ENCODE peak calls at places on chromosomes 11 and 22, in five cellular contexts. T is heart left ventricle, O is IMR-90, R is tibial nerve, U is prostate gland. M is an unnamed sample.

GRCh38 chr11:79101736-79102135 is 339.1 kb downstream of the TENM4 start:
- DNase-seq in T (no peak), O (no peak), U (peak; percentile 49), R (no peak), M (no peak)

GRCh38 chr11:36288442-36289225 is 590 bp downstream of the COMMD9 start:
- DNase-seq in U (no peak), O (no peak), T (no peak), R (no peak), M (no peak)

GRCh38 chr22:44831885-44832284 is 79.5 kb downstream of the ARHGAP8 start:
- DNase-seq in U (no peak), R (no peak), T (no peak), O (no peak), M (no peak)

GRCh38 chr22:25475554-25476022 is 88.9 kb upstream of the GRK3 start:
- DNase-seq in O (peak; percentile 72), U (peak; percentile 51), R (no peak), T (peak; percentile 47), M (no peak)

GRCh38 chr11:46134540-46134939 is 13.3 kb upstream of the PHF21A start:
- DNase-seq in R (no peak), T (no peak), O (no peak), U (no peak), M (no peak)

GRCh38 chr22:30870451-30871345 is 97.9 kb downstream of the MORC2 start:
- DNase-seq in T (no peak), R (no peak), O (no peak), U (no peak), M (peak; percentile 3)

GRCh38 chr11:24747275-24748251 is 250.7 kb downstream of the LUZP2 start:
- DNase-seq in O (no peak), R (no peak), T (no peak), U (no peak), M (no peak)

GRCh38 chr11:122319842-122320555 is 204.0 kb upstream of the BLID start:
- DNase-seq in T (no peak), R (no peak), O (no peak), U (no peak), M (no peak)

GRCh38 chr22:39284142-39284980 is 35.1 kb downstream of the RPL3 start:
- DNase-seq in T (no peak), U (no peak), R (no peak), O (no peak), M (no peak)

GRCh38 chr11:26947904-26948639 is 45.8 kb upstream of the FIBIN start:
- DNase-seq in R (no peak), T (no peak), U (no peak), O (peak; percentile 23), M (no peak)

GRCh38 chr11:9838961-9839360 is 175.1 kb downstream of the SWAP70 start:
- DNase-seq in T (no peak), R (no peak), U (peak; percentile 30), O (no peak), M (no peak)

GRCh38 chr11:126636911-126637799 is 281.7 kb downstream of the ST3GAL4 start:
- DNase-seq in U (no peak), R (no peak), T (no peak), O (peak; percentile 85), M (no peak)

GRCh38 chr11:44564653-44565007 is 833 bp upstream of the CD82 start:
- DNase-seq in O (peak; percentile 84), R (peak; percentile 73), U (peak; percentile 92), T (peak; percentile 74), M (peak; percentile 91)

GRCh38 chr11:62439785-62440602 is 21.2 kb downstream of the SCGB1A1 start:
- DNase-seq in U (no peak), O (peak; percentile 77), R (peak; percentile 67), T (peak; percentile 70), M (no peak)

GRCh38 chr11:120601566-120601965 is 90.0 kb downstream of the GRIK4 start:
- DNase-seq in U (no peak), T (no peak), R (no peak), O (peak; percentile 55), M (no peak)

GRCh38 chr11:77269484-77270123 is 31.9 kb downstream of the GDPD4 start:
- DNase-seq in U (no peak), O (peak; percentile 65), R (no peak), T (no peak), M (no peak)

GRCh38 chr11:32437406-32438345 is 2.3 kb upstream of the WT1 start:
- DNase-seq in U (no peak), O (no peak), T (no peak), R (no peak), M (no peak)

GRCh38 chr22:49239264-49240015 is 588.2 kb downstream of the BRD1 start:
- DNase-seq in T (no peak), O (no peak), U (no peak), R (no peak), M (no peak)

GRCh38 chr22:19536564-19536963 is 12.4 kb upstream of the CLDN5 start:
- DNase-seq in O (no peak), R (no peak), T (no peak), U (no peak), M (no peak)

GRCh38 chr11:17921620-17922473 is 91.0 kb downstream of the SERGEF start:
- DNase-seq in O (peak; percentile 36), T (no peak), U (no peak), R (peak; percentile 30), M (peak; percentile 72)

GRCh38 chr11:11501546-11502274 is 120.1 kb downstream of the GALNT18 start:
- DNase-seq in O (no peak), U (no peak), R (no peak), T (no peak), M (no peak)

GRCh38 chr11:95485115-95485900 is 254.3 kb upstream of the SESN3 start:
- DNase-seq in R (no peak), U (no peak), O (no peak), T (no peak), M (no peak)

GRCh38 chr11:12287374-12288211 is 89.8 kb upstream of the PARVA start:
- DNase-seq in T (peak; percentile 65), R (peak; percentile 60), U (peak; percentile 8), O (peak; percentile 99), M (peak; percentile 55)

GRCh38 chr11:75032550-75032935 is 43.8 kb downstream of the NEU3 start:
- DNase-seq in R (no peak), O (no peak), U (no peak), T (no peak), M (no peak)

GRCh38 chr11:68146010-68146540 is 24.9 kb upstream of the CHKA start:
- DNase-seq in U (peak; percentile 89), O (no peak), T (peak; percentile 85), R (peak; percentile 78), M (peak; percentile 66)

GRCh38 chr22:29139965-29140782 is 65.5 kb upstream of the EMID1 start:
- DNase-seq in O (peak; percentile 58), R (peak; percentile 40), U (peak; percentile 38), T (peak; percentile 2), M (no peak)

GRCh38 chr11:68581439-68581838 is 102.9 kb upstream of the GAL start:
- DNase-seq in U (no peak), R (no peak), T (peak; percentile 53), O (no peak), M (peak; percentile 89)

GRCh38 chr11:44534215-44534711 is 31.2 kb upstream of the CD82 start:
- DNase-seq in T (no peak), U (no peak), O (no peak), R (no peak), M (no peak)

GRCh38 chr22:22362939-22363338 is 118.4 kb downstream of the VPREB1 start:
- DNase-seq in O (no peak), U (no peak), R (no peak), T (no peak), M (no peak)
- TF ChIP-seq POLR2A in O (no peak), U (no peak), R (no peak), T (no peak), M (no peak)

GRCh38 chr11:114609429-114609828 is 13.8 kb upstream of the NXPE4 start:
- DNase-seq in T (no peak), O (no peak), U (no peak), R (no peak), M (no peak)

GRCh38 chr11:114605370-114605769 is 9.8 kb upstream of the NXPE4 start:
- DNase-seq in O (no peak), U (no peak), T (no peak), R (no peak), M (no peak)

GRCh38 chr11:114610550-114610949 is 15.0 kb upstream of the NXPE4 start:
- DNase-seq in R (no peak), O (no peak), T (no peak), U (peak; percentile 1), M (no peak)

GRCh38 chr11:114606003-114606801 is 10.6 kb upstream of the NXPE4 start:
- DNase-seq in O (peak; percentile 3), U (no peak), T (no peak), R (no peak), M (no peak)

DNA sequence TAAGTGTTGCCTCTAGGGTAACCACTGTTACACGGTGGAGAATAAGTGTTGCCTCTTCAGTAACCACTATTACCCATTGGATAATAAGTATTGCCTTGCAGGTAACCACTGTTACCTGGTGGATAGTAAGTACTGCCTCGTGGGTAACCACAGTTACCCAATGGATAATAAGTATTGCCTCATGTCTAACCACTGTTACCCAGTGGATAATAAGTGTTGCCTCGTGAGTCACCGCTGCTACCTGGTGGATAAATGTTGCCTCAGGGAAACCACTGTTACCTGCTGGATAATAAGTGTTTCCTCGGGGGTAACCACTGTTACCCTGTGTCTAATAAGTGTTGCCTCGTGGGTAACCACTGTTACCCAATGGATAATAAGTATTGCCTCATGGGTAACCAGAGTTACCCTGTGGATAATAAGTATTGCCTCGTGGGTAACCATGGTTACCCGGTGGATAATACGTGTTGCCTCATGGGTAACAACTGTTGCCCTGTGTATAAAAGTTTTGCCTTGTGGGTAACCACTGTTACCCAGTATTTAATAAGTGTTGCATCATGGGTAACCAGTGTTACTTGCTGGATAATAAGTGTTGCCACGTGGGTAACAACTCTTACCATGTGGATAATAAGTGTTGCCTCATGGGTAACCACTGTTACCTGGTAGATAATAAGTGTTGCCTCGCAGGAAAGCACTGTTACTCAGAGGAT is 12.3 kb upstream of the NXPE4 start:
- DNase-seq in T (no peak), U (no peak), R (no peak), O (no peak), M (no peak)
- H3K9me3 ChIP-seq in T (peaks cover 43% of the 10 kb centered on the region), U (no peaks in the 10 kb centered on the region), R (no peaks in the 10 kb centered on the region), O (no peaks in the 10 kb centered on the region), M (no peaks in the 10 kb centered on the region)

GRCh38 chr11:118912742-118913410 is 12.8 kb downstream of the BCL9L start:
- DNase-seq in U (no peak), T (no peak), O (peak; percentile 24), R (no peak), M (no peak)

GRCh38 chr11:118910309-118911112 is 15.2 kb downstream of the BCL9L start:
- DNase-seq in T (peak; percentile 80), O (peak; percentile 92), R (peak; percentile 59), U (peak; percentile 82), M (peak; percentile 72)

GRCh38 chr11:118913411-118914125 is 12.2 kb downstream of the BCL9L start:
- DNase-seq in O (no peak), R (no peak), T (no peak), U (no peak), M (no peak)

GRCh38 chr11:118911113-118911879 is 14.4 kb downstream of the BCL9L start:
- DNase-seq in U (no peak), O (peak; percentile 52), T (no peak), R (no peak), M (no peak)

GRCh38 chr11:118911880-118912741 is 13.6 kb downstream of the BCL9L start:
- DNase-seq in R (peak; percentile 74), O (peak; percentile 93), T (peak; percentile 82), U (peak; percentile 86), M (peak; percentile 67)
- TF ChIP-seq POLR2A in R (peak; percentile 11), O (no peak), T (peak; percentile 41), U (peak; percentile 57), M (peak; percentile 42)

GRCh38 chr11:1415631-1416030 is 25.9 kb downstream of the BRSK2 start:
- DNase-seq in O (no peak), U (no peak), R (no peak), T (no peak), M (no peak)
- H3K9me3 ChIP-seq in O (peaks cover 31% of the 10 kb centered on the region), U (no peaks in the 10 kb centered on the region), R (peaks cover 3% of the 10 kb centered on the region), T (peaks cover 27% of the 10 kb centered on the region), M (peaks cover 12% of the 10 kb centered on the region)

M was measured in gastrocnemius medialis.